ENCODE peak calls at places on chromosomes 13 and 19, in five cellular contexts. U, D, I, B and E are unnamed samples.

GRCh38 chr13:81986308-81986707 is 1645.4 kb upstream of the SPRY2 start:
- DNase-seq in U (no peak), D (no peak), I (no peak), B (no peak), E (no peak)

GRCh38 chr19:20423381-20424207 is 142.0 kb downstream of the ZNF737 start:
- DNase-seq in U (peak), D (peak), I (no peak), B (peak), E (peak)

GRCh38 chr19:32287811-32288227 is 57.6 kb upstream of the ZNF507 start:
- DNase-seq in U (peak), D (peak), I (peak), B (peak), E (peak)

GRCh38 chr19:17281391-17282304 is at the start of gene ANKLE1:
- DNase-seq in U (no peak), D (peak), I (no peak), B (peak), E (no peak)

GRCh38 chr13:36986462-36987240 is 12.5 kb downstream of the ALG5 start:
- DNase-seq in U (peak), D (no peak), I (no peak), B (no peak), E (no peak)

GRCh38 chr13:50485979-50486935 is 357.2 kb downstream of the DLEU7 start:
- DNase-seq in U (peak), D (no peak), I (peak), B (no peak), E (peak)

GRCh38 chr19:36719687-36720556 is 32.5 kb downstream of the ZNF567 start:
- DNase-seq in U (peak), D (peak), I (no peak), B (no peak), E (peak)

GRCh38 chr13:51844862-51845573 is at the start of gene TMEM272:
- DNase-seq in U (peak), D (peak), I (peak), B (peak), E (peak)

GRCh38 chr19:10271543-10272086 is 695 bp downstream of the ICAM1 start:
- DNase-seq in U (no peak), D (peak), I (no peak), B (no peak), E (peak)

GRCh38 chr19:49590971-49591730 is at the start of gene PRR12:
- DNase-seq in U (peak), D (peak), I (peak), B (peak), E (peak)

GRCh38 chr19:51976852-51977251 is 9.8 kb downstream of the ZNF350 start:
- DNase-seq in U (no peak), D (no peak), I (no peak), B (no peak), E (no peak)

GRCh38 chr13:100826441-100826840 is 151.8 kb upstream of the TMTC4 start:
- DNase-seq in U (no peak), D (no peak), I (no peak), B (no peak), E (no peak)

GRCh38 chr13:33377825-33378224 is 92.3 kb upstream of the STARD13 start:
- DNase-seq in U (no peak), D (no peak), I (no peak), B (no peak), E (no peak)

GRCh38 chr19:48501961-48502719 is 9.5 kb downstream of the LMTK3 start:
- DNase-seq in U (peak), D (peak), I (peak), B (no peak), E (no peak)

GRCh38 chr13:76854894-76855293 is 31.3 kb downstream of the KCTD12 start:
- DNase-seq in U (no peak), D (no peak), I (no peak), B (no peak), E (peak)

GRCh38 chr13:21058361-21058760 is 3.0 kb downstream of the LATS2 start:
- DNase-seq in U (no peak), D (no peak), I (no peak), B (no peak), E (peak)

GRCh38 chr13:40430234-40430633 is 236.2 kb downstream of the FOXO1 start:
- DNase-seq in U (no peak), D (no peak), I (no peak), B (no peak), E (no peak)

GRCh38 chr13:90622547-90622946 is 724.9 kb upstream of the MIR17HG start:
- DNase-seq in U (peak), D (no peak), I (no peak), B (no peak), E (peak)

GRCh38 chr13:74205313-74205690 is 71.1 kb upstream of the KLF12 start:
- DNase-seq in U (no peak), D (no peak), I (no peak), B (no peak), E (peak)

GRCh38 chr13:74204606-74205312 is 70.6 kb upstream of the KLF12 start:
- DNase-seq in U (peak), D (no peak), I (no peak), B (no peak), E (peak)

GRCh38 chr13:74201530-74201929 is 67.3 kb upstream of the KLF12 start:
- DNase-seq in U (no peak), D (no peak), I (no peak), B (no peak), E (peak)

GRCh38 chr13:74202129-74202528 is 67.9 kb upstream of the KLF12 start:
- DNase-seq in U (no peak), D (no peak), I (no peak), B (no peak), E (peak)

GRCh38 chr13:74203576-74203975 is 69.4 kb upstream of the KLF12 start:
- DNase-seq in U (peak), D (no peak), I (no peak), B (no peak), E (no peak)
- TF ChIP-seq CTCF in U (no peak), D (no peak), I (no peak), B (no peak), E (no peak)

GRCh38 chr13:44274838-44275237 is 98.8 kb upstream of the SERP2 start:
- DNase-seq in U (peak), D (peak), I (peak), B (no peak), E (peak)
- H3K4me3 ChIP-seq in U (no peak), D (peak), I (no peak), B (peak), E (no peak)

GRCh38 chr19:14039181-14039580 is 7.6 kb downstream of the IL27RA start:
- DNase-seq in U (no peak), D (no peak), I (no peak), B (no peak), E (no peak)
- TF ChIP-seq CTCF in U (no peak), D (no peak), I (no peak), B (no peak), E (no peak)

GRCh38 chr13:89402211-89402610 is 1731.0 kb downstream of the SLITRK5 start:
- DNase-seq in U (no peak), D (no peak), I (no peak), B (no peak), E (no peak)
- H3K4me3 ChIP-seq in U (no peak), D (no peak), I (no peak), B (no peak), E (no peak)

GRCh38 chr13:27592865-27593264 is 27.5 kb downstream of the LNX2 start:
- DNase-seq in U (no peak), D (no peak), I (no peak), B (no peak), E (no peak)
- TF ChIP-seq CTCF in U (no peak), D (no peak), I (no peak), B (no peak), E (no peak)

GRCh38 chr19:13055213-13056051 is 47.2 kb downstream of the LYL1 start:
- DNase-seq in U (peak), D (no peak), I (peak), B (peak), E (peak)
- H3K4me3 ChIP-seq in U (peak), D (no peak), I (no peak), B (peak), E (peak)